ENCODE peak calls at places on chromosomes 2 and 18, in nine cellular contexts. C is epithelial cell of esophagus, U is A549, D is GM13976, O is AG04450, M is K562, G is uterus, W is HFFc6, J is cardiac fibroblast. Y is an unnamed sample.

GRCh38 chr2:1226766-1227165 is 186.5 kb upstream of the TPO start:
- DNase-seq in C (no peak), U (no peak), D (no peak), O (no peak), M (no peak), G (no peak), W (no peak), J (no peak), Y (no peak)

GRCh38 chr2:3127710-3128109 is 249.9 kb downstream of the EIPR1 start:
- DNase-seq in C (no peak), U (no peak), D (no peak), O (no peak), M (no peak), G (no peak), W (no peak), J (no peak), Y (peak)

GRCh38 chr18:7904529-7904928 is 337.4 kb downstream of the PTPRM start:
- DNase-seq in C (peak), U (no peak), D (no peak), O (peak), M (no peak), G (no peak), W (peak), J (no peak), Y (no peak)

GRCh38 chr2:225025917-225026571 is 16.2 kb downstream of the DOCK10 start:
- DNase-seq in C (peak), U (no peak), D (no peak), O (no peak), M (no peak), G (no peak), W (peak), J (peak), Y (peak)

GRCh38 chr2:3940661-3941060 is 237.3 kb downstream of the DCDC2C start:
- DNase-seq in C (no peak), U (no peak), D (no peak), O (no peak), M (no peak), G (no peak), W (no peak), J (no peak), Y (no peak)

GRCh38 chr18:5630057-5630765 is 86.4 kb upstream of the EPB41L3 start:
- DNase-seq in C (peak), U (peak), D (peak), O (no peak), M (peak), G (peak), W (no peak), J (peak), Y (peak)

GRCh38 chr2:70425682-70426301 is 123.9 kb upstream of the FAM136A start:
- DNase-seq in C (peak), U (no peak), D (no peak), O (no peak), M (no peak), G (no peak), W (no peak), J (no peak), Y (peak)

GRCh38 chr2:196830701-196831100 is 21.5 kb upstream of the C2orf66 start:
- DNase-seq in C (no peak), U (no peak), D (no peak), O (no peak), M (no peak), G (no peak), W (no peak), J (no peak), Y (no peak)

GRCh38 chr2:59029058-59029457 is 787.9 kb upstream of the FANCL start:
- DNase-seq in C (no peak), U (no peak), D (no peak), O (no peak), M (no peak), G (no peak), W (no peak), J (no peak), Y (no peak)

GRCh38 chr2:234308814-234309195 is 188.1 kb downstream of the ARL4C start:
- DNase-seq in C (peak), U (peak), D (peak), O (peak), M (no peak), G (no peak), W (no peak), J (peak), Y (peak)

GRCh38 chr2:1855150-1855549 is 110.8 kb upstream of the PXDN start:
- DNase-seq in C (no peak), U (no peak), D (no peak), O (no peak), M (no peak), G (no peak), W (no peak), J (no peak), Y (no peak)

GRCh38 chr2:160616149-160616548 is 122.5 kb upstream of the RBMS1 start:
- DNase-seq in C (no peak), U (no peak), D (no peak), O (no peak), M (no peak), G (no peak), W (no peak), J (no peak), Y (no peak)

GRCh38 chr2:172513935-172514586 is 41.8 kb upstream of the PDK1 start:
- DNase-seq in C (no peak), U (no peak), D (no peak), O (no peak), M (peak), G (no peak), W (no peak), J (peak), Y (peak)

GRCh38 chr2:122061206-122061605 is 305.8 kb downstream of the TSN start:
- DNase-seq in C (no peak), U (no peak), D (no peak), O (no peak), M (no peak), G (no peak), W (no peak), J (no peak), Y (no peak)

GRCh38 chr2:44544991-44545390 is 183.2 kb downstream of the CAMKMT start:
- DNase-seq in C (no peak), U (no peak), D (no peak), O (no peak), M (no peak), G (no peak), W (no peak), J (no peak), Y (no peak)

GRCh38 chr2:28395334-28396061 is 2.8 kb downstream of the FOSL2 start:
- DNase-seq in C (peak), U (no peak), D (no peak), O (no peak), M (no peak), G (peak), W (peak), J (peak), Y (peak)

GRCh38 chr2:188892632-188893031 is 81.5 kb upstream of the COL3A1 start:
- DNase-seq in C (no peak), U (no peak), D (no peak), O (peak), M (no peak), G (no peak), W (no peak), J (peak), Y (no peak)

GRCh38 chr18:54777989-54778388 is 50.3 kb upstream of the RAB27B start:
- DNase-seq in C (no peak), U (no peak), D (no peak), O (no peak), M (no peak), G (no peak), W (no peak), J (no peak), Y (no peak)

GRCh38 chr2:23434721-23435121 is 49.7 kb downstream of the KLHL29 start:
- DNase-seq in C (peak), U (no peak), D (no peak), O (peak), M (no peak), G (no peak), W (no peak), J (no peak), Y (no peak)

GRCh38 chr2:234880551-234881211 is 71.1 kb upstream of the SH3BP4 start:
- DNase-seq in C (peak), U (peak), D (no peak), O (peak), M (no peak), G (no peak), W (peak), J (peak), Y (no peak)

GRCh38 chr18:8088626-8089025 is 520.6 kb upstream of the RAB12 start:
- DNase-seq in C (peak), U (no peak), D (no peak), O (no peak), M (no peak), G (no peak), W (no peak), J (no peak), Y (no peak)

GRCh38 chr2:85266424-85267041 is 61.3 kb downstream of the TGOLN2 start:
- DNase-seq in C (peak), U (peak), D (peak), O (no peak), M (peak), G (peak), W (no peak), J (peak), Y (peak)

GRCh38 chr18:58192519-58192918 is 148.5 kb downstream of the NEDD4L start:
- DNase-seq in C (no peak), U (no peak), D (no peak), O (no peak), M (no peak), G (no peak), W (no peak), J (no peak), Y (no peak)

GRCh38 chr2:208379192-208379591 is 27.4 kb upstream of the PTH2R start:
- DNase-seq in C (no peak), U (no peak), D (no peak), O (no peak), M (no peak), G (no peak), W (no peak), J (no peak), Y (no peak)

GRCh38 chr2:157625311-157625710 is 3.4 kb downstream of the ACVR1C start:
- DNase-seq in C (no peak), U (no peak), D (no peak), O (no peak), M (no peak), G (no peak), W (no peak), J (no peak), Y (no peak)

GRCh38 chr18:13436596-13436995 is 218.0 kb downstream of the LDLRAD4 start:
- DNase-seq in C (no peak), U (no peak), D (no peak), O (no peak), M (no peak), G (no peak), W (no peak), J (no peak), Y (no peak)

GRCh38 chr2:36530983-36531354 is 67.0 kb downstream of the FEZ2 start:
- DNase-seq in C (no peak), U (no peak), D (peak), O (no peak), M (no peak), G (no peak), W (no peak), J (peak), Y (no peak)

GRCh38 chr2:162072976-162073775 is 839 bp downstream of the DPP4 start:
- DNase-seq in C (no peak), U (no peak), D (no peak), O (no peak), M (no peak), G (no peak), W (no peak), J (peak), Y (peak)

GRCh38 chr2:197232010-197232409 is 78.6 kb downstream of the ANKRD44 start:
- DNase-seq in C (no peak), U (no peak), D (no peak), O (no peak), M (no peak), G (no peak), W (no peak), J (no peak), Y (no peak)

GRCh38 chr18:8744656-8745055 is 39.3 kb downstream of the MTCL1 start:
- DNase-seq in C (no peak), U (no peak), D (no peak), O (no peak), M (no peak), G (no peak), W (no peak), J (no peak), Y (no peak)

GRCh38 chr18:34048423-34048822 is 176.3 kb downstream of the NOL4 start:
- DNase-seq in C (no peak), U (no peak), D (no peak), O (no peak), M (no peak), G (no peak), W (no peak), J (no peak), Y (no peak)

GRCh38 chr2:71608034-71608433 is 154.7 kb downstream of the DYSF start:
- DNase-seq in C (no peak), U (no peak), D (no peak), O (no peak), M (no peak), G (no peak), W (no peak), J (no peak), Y (peak)

GRCh38 chr2:209305746-209306196 is 118.1 kb upstream of the MAP2 start:
- DNase-seq in C (no peak), U (no peak), D (no peak), O (no peak), M (no peak), G (no peak), W (no peak), J (no peak), Y (no peak)

GRCh38 chr2:36857713-36858112 is 108.6 kb downstream of the STRN start:
- DNase-seq in C (no peak), U (no peak), D (no peak), O (no peak), M (no peak), G (no peak), W (no peak), J (no peak), Y (no peak)

GRCh38 chr2:55721601-55722215 is 28.1 kb upstream of the PNPT1 start:
- DNase-seq in C (peak), U (no peak), D (no peak), O (no peak), M (no peak), G (no peak), W (no peak), J (no peak), Y (no peak)

GRCh38 chr2:176118606-176119370 is 2.2 kb downstream of the HOXD10 start:
- DNase-seq in C (peak), U (peak), D (no peak), O (no peak), M (peak), G (peak), W (no peak), J (no peak), Y (no peak)
- TF ChIP-seq CTCF in C (peak), U (peak), D (peak), O (peak), M (peak), G (peak), W (peak), J (peak), Y (no peak)

GRCh38 chr2:102141915-102142828 is at the start of gene IL1R1:
- DNase-seq in C (peak), U (peak), D (peak), O (no peak), M (peak), G (peak), W (peak), J (peak), Y (peak)
- TF ChIP-seq CTCF in C (no peak), U (no peak), D (no peak), O (no peak), M (no peak), G (no peak), W (peak), J (no peak), Y (no peak)

DNA sequence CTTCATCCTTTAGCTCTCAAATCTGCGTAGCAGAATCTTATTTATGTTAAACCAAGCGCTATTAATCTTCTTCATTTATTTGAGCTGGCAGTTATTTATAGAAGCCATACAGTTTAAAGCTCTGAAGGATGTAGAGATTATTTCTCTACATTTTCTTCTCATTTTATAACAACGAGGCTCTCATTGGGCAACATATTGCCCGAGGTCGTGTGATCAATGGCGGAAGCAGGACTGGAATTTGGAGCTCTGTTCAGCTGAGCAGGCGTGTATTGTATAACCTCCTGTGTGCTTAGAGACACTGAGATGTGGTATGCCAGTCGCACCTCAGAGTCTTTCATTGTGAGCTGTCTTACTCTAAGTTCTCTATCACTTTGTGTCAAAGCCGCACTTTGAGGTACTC is 17.5 kb upstream of the DRC1 start:
- DNase-seq in C (peak), U (no peak), D (no peak), O (no peak), M (no peak), G (no peak), W (no peak), J (no peak), Y (no peak)
- TF ChIP-seq CTCF in C (no peak), U (no peak), D (no peak), O (no peak), M (no peak), G (no peak), W (no peak), J (no peak), Y (no peak)

GRCh38 chr2:226185613-226186211 is 613.9 kb downstream of the IRS1 start:
- DNase-seq in C (peak), U (peak), D (no peak), O (peak), M (no peak), G (no peak), W (peak), J (peak), Y (no peak)
- TF ChIP-seq CTCF in C (no peak), U (no peak), D (no peak), O (no peak), M (no peak), G (no peak), W (no peak), J (no peak), Y (no peak)

GRCh38 chr18:48541747-48542108 is 2.9 kb downstream of the CTIF start:
- DNase-seq in C (no peak), U (no peak), D (no peak), O (no peak), M (no peak), G (no peak), W (no peak), J (no peak), Y (no peak)

GRCh38 chr18:48539406-48540328 is 836 bp downstream of the CTIF start:
- DNase-seq in C (peak), U (peak), D (peak), O (no peak), M (peak), G (peak), W (peak), J (peak), Y (peak)

GRCh38 chr18:48538531-48539405 is at the start of gene CTIF:
- DNase-seq in C (peak), U (peak), D (peak), O (peak), M (peak), G (peak), W (peak), J (peak), Y (peak)

GRCh38 chr18:48541026-48541746 is 2.4 kb downstream of the CTIF start:
- DNase-seq in C (peak), U (peak), D (peak), O (no peak), M (peak), G (peak), W (peak), J (peak), Y (peak)

DNA sequence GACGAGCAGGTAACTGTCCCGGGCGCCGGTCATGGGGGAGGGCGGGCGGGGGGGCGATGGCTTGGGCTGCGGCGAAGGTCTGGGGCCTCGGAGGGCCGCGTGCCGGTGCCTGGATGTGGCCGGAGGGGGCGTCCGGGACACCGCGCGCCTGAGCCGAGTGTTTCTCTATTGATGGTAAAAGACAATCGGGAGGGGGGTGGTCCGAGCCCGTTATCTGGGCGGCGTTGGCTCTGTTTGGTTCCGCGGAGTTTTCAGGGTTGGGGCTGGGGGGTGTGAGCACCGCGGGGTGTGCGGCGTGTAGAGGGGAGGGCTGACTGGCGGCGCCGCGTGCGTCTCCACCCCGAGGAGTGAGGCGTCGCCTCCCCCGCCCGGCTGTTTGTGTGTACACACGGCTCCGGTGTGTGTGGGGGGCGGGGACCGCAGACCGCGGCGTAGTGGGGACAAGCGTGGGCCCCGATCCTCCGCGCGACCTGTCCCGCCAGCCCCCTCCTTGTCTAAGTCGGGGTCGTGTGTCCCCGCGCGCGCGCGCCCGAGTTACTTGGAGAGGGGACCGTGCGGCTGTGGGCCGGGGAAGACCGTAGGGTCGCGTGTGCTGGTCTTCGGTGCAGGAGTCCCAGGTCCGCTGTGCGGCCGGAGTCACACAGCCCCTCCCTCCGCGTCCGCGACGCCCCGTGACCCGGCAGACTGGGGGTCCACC is 1.6 kb downstream of the CTIF start:
- DNase-seq in C (peak), U (peak), D (peak), O (no peak), M (peak), G (peak), W (peak), J (peak), Y (peak)
- TF ChIP-seq CTCF in C (no peak), U (no peak), D (no peak), O (peak), M (peak), G (no peak), W (peak), J (no peak), Y (no peak)

GRCh38 chr2:212863185-212863588 is 288.2 kb downstream of the IKZF2 start:
- DNase-seq in C (peak), U (no peak), D (peak), O (no peak), M (peak), G (no peak), W (no peak), J (peak), Y (no peak)
- TF ChIP-seq CTCF in C (peak), U (peak), D (peak), O (peak), M (peak), G (no peak), W (peak), J (peak), Y (no peak)

GRCh38 chr2:179340678-179341077 is 76.0 kb upstream of the SESTD1 start:
- DNase-seq in C (peak), U (no peak), D (no peak), O (no peak), M (no peak), G (no peak), W (peak), J (peak), Y (no peak)
- TF ChIP-seq CTCF in C (peak), U (peak), D (no peak), O (peak), M (no peak), G (no peak), W (peak), J (peak), Y (peak)

Y was measured in upper lobe of left lung.